ENCODE peak calls at places on chromosomes 13 and 19, in six cellular contexts. H is ELF-1; E is stimulated activated CD4-positive, alpha-beta T cell treated with anti-CD3 and anti-CD28 coated beads, Interleukin-15, amount 100 ng/mL, for 1 hour; P is non-pigmented ciliary epithelial cell; O is HEK293T; J is activated naive CD8-positive, alpha-beta T cell treated with anti-CD3 and anti-CD28 coated beads, Interleukin-2, amount 50 U/mL, for 24 hours. X is an unnamed sample.

GRCh38 chr19:31146546-31147183 is 202.6 kb downstream of the TSHZ3 start:
- DNase-seq in P (no peak), O (no peak), H (no peak), E (no peak), J (no peak), X (no peak)

GRCh38 chr13:90447735-90448103 is 899.8 kb upstream of the MIR17HG start:
- DNase-seq in P (peak), O (no peak), J (no peak), E (no peak), H (peak), X (no peak)

GRCh38 chr19:48991823-48992570 is 1.1 kb downstream of the GYS1 start:
- DNase-seq in P (no peak), J (no peak), H (peak), O (peak), E (no peak), X (no peak)

GRCh38 chr13:113405481-113406300 is 41.8 kb upstream of the GRTP1 start:
- DNase-seq in O (no peak), H (peak), P (no peak), J (no peak), E (no peak), X (no peak)

GRCh38 chr19:4376991-4377781 is 23.2 kb downstream of the SH3GL1 start:
- DNase-seq in E (no peak), H (no peak), J (no peak), P (no peak), O (no peak), X (no peak)

GRCh38 chr13:47046706-47047105 is 149.9 kb upstream of the HTR2A start:
- DNase-seq in E (no peak), J (no peak), O (no peak), P (no peak), H (no peak), X (no peak)

GRCh38 chr13:113607477-113608245 is 23.1 kb downstream of the TFDP1 start:
- DNase-seq in P (no peak), O (no peak), J (no peak), H (no peak), E (no peak), X (peak)

GRCh38 chr19:18666304-18666703 is 17.2 kb upstream of the CRTC1 start:
- DNase-seq in J (no peak), O (no peak), P (no peak), H (no peak), E (no peak), X (no peak)